ENCODE peak calls at places on chromosomes 7 and 10, in ten cellular contexts. U is psoas muscle; H is upper lobe of right lung; G is effector memory CD4-positive, alpha-beta T cell; A is upper lobe of left lung; Y is OCI-LY7; N is GM23248; Q is suprapubic skin; F is uterus; R is DND-41. P is an unnamed sample.

GRCh38 chr7:104126411-104126841 is 81.4 kb downstream of the ORC5 start:
- DNase-seq in F (no peak), G (no peak), U (no peak), Q (no peak), N (no peak), H (no peak), A (no peak), R (no peak), Y (no peak), P (no peak)

GRCh38 chr10:24518981-24519597 is 204.6 kb downstream of the ARHGAP21 start:
- DNase-seq in N (peak), U (peak), R (peak), H (no peak), G (no peak), A (peak), Q (no peak), F (peak), Y (peak), P (no peak)

GRCh38 chr10:68239596-68240150 is 7.8 kb upstream of the ATOH7 start:
- DNase-seq in A (no peak), U (no peak), R (no peak), Q (no peak), F (no peak), N (no peak), H (no peak), Y (no peak), G (no peak), P (no peak)

GRCh38 chr7:106957766-106958165 is 86.7 kb upstream of the PRKAR2B start:
- DNase-seq in F (no peak), A (peak), U (no peak), H (no peak), G (no peak), N (no peak), R (no peak), Y (peak), Q (no peak), P (no peak)

GRCh38 chr7:41916450-41916927 is 213.6 kb upstream of the INHBA start:
- DNase-seq in H (no peak), Q (peak), U (no peak), R (no peak), Y (no peak), G (no peak), F (peak), N (peak), A (no peak), P (no peak)

GRCh38 chr7:7254908-7255307 is 72.6 kb downstream of the C1GALT1 start:
- DNase-seq in U (no peak), F (no peak), Q (no peak), Y (no peak), N (no peak), H (no peak), G (no peak), R (no peak), A (no peak), P (no peak)

GRCh38 chr7:129777993-129778769 is 166.7 kb downstream of the NRF1 start:
- DNase-seq in G (no peak), U (no peak), F (no peak), R (no peak), Q (no peak), H (no peak), A (no peak), N (no peak), Y (no peak), P (no peak)

GRCh38 chr10:62047240-62047897 is 145.9 kb downstream of the ARID5B start:
- DNase-seq in U (no peak), N (peak), Y (peak), A (no peak), R (no peak), F (no peak), H (no peak), G (no peak), Q (no peak), P (no peak)

GRCh38 chr7:44995555-44996493 is 4.2 kb upstream of the CCM2 start:
- DNase-seq in U (no peak), N (no peak), H (no peak), G (peak), A (no peak), Y (peak), Q (no peak), R (no peak), F (no peak), P (no peak)

GRCh38 chr10:48748573-48748972 is 63.9 kb downstream of the WDFY4 start:
- DNase-seq in N (no peak), F (no peak), G (no peak), H (no peak), R (no peak), U (no peak), A (no peak), Q (no peak), Y (no peak), P (no peak)

GRCh38 chr10:48751730-48752129 is 67.1 kb downstream of the WDFY4 start:
- DNase-seq in H (no peak), R (no peak), Q (no peak), F (no peak), U (no peak), A (no peak), N (no peak), G (no peak), Y (no peak), P (no peak)

GRCh38 chr10:48750991-48751390 is 66.3 kb downstream of the WDFY4 start:
- DNase-seq in F (no peak), U (no peak), Q (no peak), H (no peak), G (no peak), A (no peak), Y (no peak), R (no peak), N (no peak), P (no peak)

GRCh38 chr10:48750019-48750418 is 65.3 kb downstream of the WDFY4 start:
- DNase-seq in R (no peak), F (no peak), A (no peak), Y (no peak), U (no peak), Q (no peak), H (no peak), G (no peak), N (no peak), P (no peak)

DNA sequence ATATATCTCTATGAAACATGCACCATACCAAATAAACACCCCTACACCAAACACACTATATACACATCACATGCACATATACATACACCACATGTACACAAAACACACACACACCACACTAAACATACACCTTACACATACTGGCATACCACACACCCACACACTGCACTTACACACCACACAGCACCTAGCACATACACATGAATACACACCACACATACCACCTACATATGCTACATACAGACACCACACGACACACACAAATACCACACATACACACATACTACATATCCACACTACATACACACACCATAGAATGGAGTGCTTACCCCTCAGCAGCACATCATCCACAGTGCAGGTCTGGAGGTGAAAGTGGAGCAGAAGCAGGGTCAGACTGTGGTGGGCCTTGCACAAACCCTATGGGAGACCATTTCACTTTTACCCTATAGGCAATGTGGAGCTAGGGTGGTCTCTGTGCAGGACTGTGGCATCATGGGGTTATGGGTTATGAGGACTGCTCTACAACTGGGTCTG is 64.6 kb downstream of the WDFY4 start:
- DNase-seq in H (no peak), A (no peak), Y (no peak), N (no peak), Q (no peak), R (no peak), G (no peak), F (no peak), U (no peak), P (no peak)
- H3K27ac ChIP-seq in H (no peak), A (no peak), Y (no peak), N (no peak), Q (no peak), R (no peak), G (no peak), F (no peak), U (no peak), P (no peak)

GRCh38 chr7:155645652-155646051 is 1.2 kb downstream of the RBM33 start:
- DNase-seq in Y (no peak), F (no peak), G (no peak), R (no peak), A (no peak), U (no peak), H (no peak), N (peak), Q (no peak), P (no peak)
- H3K4me3 ChIP-seq in Y (peak), F (peak), G (peak), R (peak), A (peak), U (peak), H (peak), N (peak), Q (peak), P (peak)

DNA sequence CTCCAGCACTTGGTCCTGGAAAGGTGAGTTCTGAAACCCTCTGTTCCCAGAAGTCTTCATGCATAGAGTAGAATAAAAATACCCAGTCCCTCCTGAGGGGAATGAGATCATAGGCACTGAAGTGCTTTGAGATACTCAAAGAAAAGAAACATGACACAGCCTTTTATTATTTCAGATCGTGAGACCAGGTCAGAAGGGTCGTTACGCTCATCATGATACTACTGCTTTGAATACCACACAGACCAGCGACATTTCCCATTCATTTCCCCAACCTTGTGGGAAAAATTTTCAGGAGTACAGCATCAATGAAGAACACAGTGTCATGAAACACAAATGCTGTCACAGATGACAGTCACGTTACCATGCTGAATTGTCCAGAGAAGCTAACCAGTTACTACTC is 15.0 kb downstream of the CLRN3 start:
- DNase-seq in R (no peak), Q (no peak), F (no peak), G (no peak), N (no peak), H (no peak), A (no peak), U (no peak), Y (no peak), P (no peak)
- H3K27ac ChIP-seq in R (no peak), Q (no peak), F (no peak), G (no peak), N (no peak), H (no peak), A (no peak), U (no peak), Y (no peak), P (no peak)

GRCh38 chr7:77837275-77837674 is 38.7 kb downstream of the PHTF2 start:
- DNase-seq in G (no peak), Q (no peak), Y (no peak), N (no peak), R (no peak), A (no peak), H (no peak), F (no peak), U (no peak), P (no peak)

GRCh38 chr7:77837966-77838365 is 39.4 kb downstream of the PHTF2 start:
- DNase-seq in F (no peak), R (no peak), N (no peak), H (no peak), A (no peak), Y (no peak), Q (no peak), U (no peak), G (no peak), P (no peak)

GRCh38 chr7:77843194-77843593 is 44.6 kb downstream of the PHTF2 start:
- DNase-seq in H (no peak), F (no peak), Y (no peak), Q (no peak), R (no peak), U (no peak), G (no peak), A (no peak), N (no peak), P (no peak)

GRCh38 chr7:77839919-77840318 is 41.3 kb downstream of the PHTF2 start:
- DNase-seq in G (no peak), H (no peak), Y (no peak), N (no peak), U (no peak), Q (no peak), A (no peak), F (no peak), R (no peak), P (no peak)

GRCh38 chr7:77838929-77839491 is 40.4 kb downstream of the PHTF2 start:
- DNase-seq in H (no peak), Q (no peak), F (no peak), U (no peak), G (no peak), R (no peak), A (no peak), Y (no peak), N (no peak), P (no peak)
- H3K4me3 ChIP-seq in H (no peak), Q (no peak), F (no peak), U (peak), G (no peak), R (no peak), A (no peak), Y (no peak), N (no peak), P (no peak)

GRCh38 chr10:58268946-58269831 is at the start of gene CISD1:
- DNase-seq in F (peak), A (peak), U (peak), H (peak), Q (peak), Y (peak), G (peak), R (peak), N (peak), P (peak)

GRCh38 chr10:58267713-58268453 is at the start of gene IPMK:
- DNase-seq in Q (peak), F (peak), R (peak), H (peak), U (peak), A (peak), Y (peak), G (peak), N (peak), P (peak)

GRCh38 chr10:58266003-58266825 is 1.5 kb downstream of the IPMK start:
- DNase-seq in U (no peak), R (no peak), Q (no peak), N (peak), G (no peak), F (no peak), A (no peak), H (no peak), Y (peak), P (no peak)

GRCh38 chr10:58266826-58267712 is 625 bp downstream of the IPMK start:
- DNase-seq in G (peak), Q (peak), Y (peak), A (peak), U (peak), N (peak), H (peak), F (peak), R (peak), P (peak)

GRCh38 chr10:58268454-58268945 is 462 bp upstream of the CISD1 start:
- DNase-seq in G (no peak), F (no peak), H (no peak), N (no peak), R (no peak), Y (no peak), A (no peak), Q (no peak), U (no peak), P (peak)
- H3K27ac ChIP-seq in G (peak), F (peak), H (peak), N (peak), R (peak), Y (peak), A (peak), Q (peak), U (peak), P (peak)

GRCh38 chr10:123150986-123151738 is 3.0 kb upstream of the BUB3 start:
- DNase-seq in G (no peak), Y (no peak), R (no peak), N (peak), U (peak), Q (no peak), A (no peak), H (peak), F (no peak), P (no peak)
- H3K4me3 ChIP-seq in G (peak), Y (no peak), R (no peak), N (no peak), U (peak), Q (peak), A (peak), H (peak), F (no peak), P (peak)

DNA sequence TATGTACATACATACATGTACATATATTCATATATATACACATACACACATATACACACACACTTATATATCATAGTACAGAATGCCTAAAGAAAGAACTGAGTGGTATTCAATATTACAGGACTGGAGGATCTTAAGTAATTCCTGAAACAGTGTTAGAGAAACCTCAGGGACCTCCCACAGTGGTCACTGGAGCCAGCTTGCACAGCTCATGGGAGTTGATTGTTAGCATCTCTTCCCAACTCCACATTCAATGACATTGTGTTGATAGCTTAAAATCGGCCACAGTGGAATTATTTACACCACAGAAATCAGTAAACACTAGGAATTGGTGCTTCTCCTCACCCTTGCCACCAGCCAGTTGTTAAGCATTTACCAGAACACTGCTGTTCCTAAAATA is 6.1 kb downstream of the LRRC17 start:
- DNase-seq in Q (no peak), Y (no peak), F (no peak), N (no peak), U (no peak), A (no peak), R (no peak), H (no peak), G (no peak), P (no peak)
- H3K27ac ChIP-seq in Q (no peak), Y (no peak), F (no peak), N (no peak), U (no peak), A (no peak), R (no peak), H (no peak), G (no peak), P (no peak)

DNA sequence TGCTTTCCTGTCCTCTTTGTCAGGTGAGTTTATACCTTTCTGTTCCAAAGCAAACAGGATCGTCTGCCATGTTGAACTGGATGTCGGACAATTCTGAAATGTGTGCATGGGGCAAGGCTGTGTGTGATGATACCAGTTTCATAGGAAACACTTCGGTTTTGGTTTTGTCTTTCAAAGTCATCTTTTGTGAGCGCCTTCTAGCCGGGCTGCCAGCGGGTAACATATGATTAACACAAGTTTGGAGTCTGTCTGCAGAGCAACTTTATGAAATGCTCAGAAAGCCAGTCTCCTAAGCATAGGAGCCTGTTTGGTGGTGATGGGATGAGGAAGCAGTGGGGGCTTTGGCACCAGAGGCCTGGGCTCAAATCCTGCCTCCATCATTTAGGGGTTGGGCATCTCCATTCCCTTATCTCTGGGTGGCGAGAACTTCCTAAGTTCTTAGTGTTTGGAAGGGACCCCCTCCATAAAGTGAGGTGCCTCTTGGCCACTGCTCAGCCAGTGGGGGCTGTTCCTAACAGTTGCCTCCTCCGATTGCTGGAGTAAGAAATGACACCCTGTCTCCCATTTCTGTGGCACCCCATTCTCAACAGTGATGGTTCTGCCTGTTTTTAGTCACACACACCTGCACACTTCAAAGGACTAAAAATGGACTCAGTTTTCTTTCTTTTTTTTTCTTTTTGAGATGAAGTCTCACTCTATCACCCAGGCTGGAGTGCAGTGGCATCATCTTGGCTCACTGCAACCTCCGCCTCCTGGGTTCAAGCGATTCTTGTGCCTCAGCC is 36.8 kb downstream of the CUX1 start:
- DNase-seq in R (no peak), Y (peak), F (no peak), U (no peak), N (no peak), A (no peak), G (no peak), Q (no peak), H (no peak), P (no peak)
- H3K4me3 ChIP-seq in R (no peak), Y (peak), F (no peak), U (no peak), N (no peak), A (no peak), G (no peak), Q (no peak), H (no peak), P (no peak)

GRCh38 chr7:149458235-149458634 is 2.6 kb downstream of the ZNF777 start:
- DNase-seq in Q (no peak), R (no peak), U (no peak), A (no peak), H (no peak), F (no peak), N (peak), Y (no peak), G (no peak), P (no peak)

GRCh38 chr7:149457766-149458165 is 3.1 kb downstream of the ZNF777 start:
- DNase-seq in A (no peak), N (no peak), U (no peak), R (no peak), Q (no peak), G (no peak), H (no peak), Y (no peak), F (no peak), P (no peak)

GRCh38 chr7:149460493-149461330 is at the start of gene ZNF777:
- DNase-seq in H (peak), Q (peak), A (peak), F (peak), N (peak), Y (peak), R (peak), G (peak), U (peak), P (no peak)

GRCh38 chr7:149459540-149460433 is 1.1 kb downstream of the ZNF777 start:
- DNase-seq in U (no peak), G (no peak), Q (no peak), R (no peak), Y (peak), H (no peak), F (no peak), A (no peak), N (peak), P (no peak)

GRCh38 chr7:149459201-149459539 is 1.7 kb downstream of the ZNF777 start:
- DNase-seq in F (no peak), H (no peak), A (no peak), G (no peak), Q (no peak), U (no peak), N (peak), Y (no peak), R (no peak), P (no peak)
- H3K27ac ChIP-seq in F (peak), H (no peak), A (no peak), G (no peak), Q (no peak), U (peak), N (peak), Y (no peak), R (no peak), P (peak)

GRCh38 chr10:75231672-75232581 is 3.8 kb downstream of the COMTD1 start:
- DNase-seq in Q (peak), H (no peak), R (no peak), Y (no peak), N (no peak), G (no peak), F (no peak), U (no peak), A (no peak), P (no peak)

GRCh38 chr10:75234683-75235374 is 928 bp downstream of the COMTD1 start:
- DNase-seq in G (no peak), F (peak), A (peak), U (peak), Q (peak), N (peak), H (no peak), R (no peak), Y (peak), P (no peak)

GRCh38 chr10:75235375-75236177 is at the start of gene COMTD1:
- DNase-seq in H (peak), F (peak), Q (peak), R (peak), G (peak), U (peak), A (peak), N (peak), Y (peak), P (peak)

GRCh38 chr10:75234017-75234682 is 1.6 kb downstream of the COMTD1 start:
- DNase-seq in F (peak), Q (peak), A (peak), N (peak), R (peak), G (peak), H (peak), U (peak), Y (peak), P (peak)

GRCh38 chr10:75233444-75234016 is 2.2 kb downstream of the COMTD1 start:
- DNase-seq in N (peak), A (no peak), H (no peak), Q (peak), F (no peak), U (peak), Y (peak), R (peak), G (no peak), P (no peak)
- H3K4me3 ChIP-seq in N (no peak), A (peak), H (peak), Q (peak), F (no peak), U (peak), Y (peak), R (no peak), G (peak), P (peak)